ENCODE peak calls at places on chromosomes 12 and 14, in four cellular contexts. Y is CD4-positive, alpha-beta memory T cell; W is mucosa of descending colon; Z is GM12878. S is an unnamed sample.

GRCh38 chr12:22728989-22729388 is 104.0 kb downstream of the ETNK1 start:
- DNase-seq in Y (no peak), W (no peak), Z (no peak), S (no peak)

GRCh38 chr12:49687941-49688340 is 19.3 kb downstream of the FMNL3 start:
- DNase-seq in Y (no peak), W (no peak), Z (no peak), S (no peak)

GRCh38 chr12:45695035-45695434 is 34.5 kb upstream of the ARID2 start:
- DNase-seq in Y (no peak), W (no peak), Z (no peak), S (no peak)

GRCh38 chr12:54984602-54985376 is at the start of gene TESPA1:
- DNase-seq in Y (peak; percentile 86), W (peak; percentile 88), Z (peak; percentile 90), S (no peak)

GRCh38 chr14:29858299-29858698 is 69.3 kb downstream of the PRKD1 start:
- DNase-seq in Y (no peak), W (no peak), Z (peak; percentile 45), S (no peak)

GRCh38 chr12:107319536-107320030 is 226.2 kb upstream of the CRY1 start:
- DNase-seq in Y (peak; percentile 38), W (no peak), Z (no peak), S (no peak)

GRCh38 chr12:51886021-51886710 is 1.7 kb upstream of the ANKRD33 start:
- DNase-seq in Y (peak; percentile 41), W (no peak), Z (no peak), S (peak; percentile 46)

GRCh38 chr12:53781218-53781801 is 29.5 kb upstream of the CISTR start:
- DNase-seq in Y (no peak), W (no peak), Z (no peak), S (no peak)

GRCh38 chr14:105086833-105087307 is 21.6 kb upstream of the GPR132 start:
- DNase-seq in Y (peak; percentile 87), W (peak; percentile 85), Z (no peak), S (peak; percentile 73)

GRCh38 chr14:104140463-104141331 is 2.3 kb downstream of the KIF26A start:
- DNase-seq in Y (no peak), W (peak; percentile 27), Z (no peak), S (no peak)

DNA sequence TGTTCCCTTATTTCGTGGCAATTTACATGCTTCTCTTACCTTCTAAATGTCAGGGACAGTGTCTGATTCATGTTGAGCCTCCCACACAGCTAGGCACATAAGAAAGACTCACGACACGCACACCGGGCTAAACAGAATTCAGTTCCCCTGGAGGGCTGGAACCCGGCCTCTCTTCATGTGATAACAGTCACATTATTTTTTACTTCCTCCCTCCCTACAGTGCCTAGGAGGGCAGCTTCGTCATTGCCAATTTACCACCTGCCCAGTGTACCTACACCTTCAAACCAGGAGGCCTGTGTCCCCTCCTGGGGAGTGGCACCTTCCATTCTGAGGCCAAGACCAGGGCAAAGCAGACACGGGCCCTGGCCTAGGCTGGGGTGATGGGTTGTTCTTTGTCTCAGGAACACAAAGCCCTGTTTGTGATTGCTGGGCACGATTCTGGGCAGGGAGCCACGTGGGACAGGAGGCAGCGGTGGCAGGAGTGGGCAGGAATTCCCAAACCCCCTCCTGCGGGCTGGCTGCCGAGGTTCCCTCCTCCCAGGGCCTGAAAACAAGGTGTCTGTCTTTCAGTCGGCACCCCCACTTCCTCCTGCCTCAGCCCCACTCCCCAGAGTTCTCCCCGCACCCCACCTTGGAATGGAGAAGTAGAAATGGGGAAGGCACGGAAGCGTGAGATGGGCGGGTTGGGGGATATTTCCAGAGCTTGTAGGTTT is 6.8 kb upstream of the RASAL1 start:
- DNase-seq in Y (no peak), W (peak; percentile 79), Z (no peak), S (no peak)
- H3K4me1 ChIP-seq in Y (no peaks in the 10 kb centered on the region), W (peaks cover 4% of the 10 kb centered on the region), Z (no peaks in the 10 kb centered on the region), S (peaks cover 5% of the 10 kb centered on the region)

GRCh38 chr12:10719482-10719881 is 3.6 kb downstream of the YBX3 start:
- DNase-seq in Y (no peak), W (no peak), Z (no peak), S (no peak)
- H3K4me1 ChIP-seq in Y (peaks cover 30% of the 10 kb centered on the region), W (peaks cover 39% of the 10 kb centered on the region), Z (peaks cover 3% of the 10 kb centered on the region), S (peaks cover 62% of the 10 kb centered on the region)

GRCh38 chr14:77143071-77143470 is 1.5 kb upstream of the ZDHHC22 start:
- DNase-seq in Y (no peak), W (no peak), Z (no peak), S (no peak)
- H3K4me1 ChIP-seq in Y (peaks cover 20% of the 10 kb centered on the region), W (peaks cover 8% of the 10 kb centered on the region), Z (no peaks in the 10 kb centered on the region), S (no peaks in the 10 kb centered on the region)

DNA sequence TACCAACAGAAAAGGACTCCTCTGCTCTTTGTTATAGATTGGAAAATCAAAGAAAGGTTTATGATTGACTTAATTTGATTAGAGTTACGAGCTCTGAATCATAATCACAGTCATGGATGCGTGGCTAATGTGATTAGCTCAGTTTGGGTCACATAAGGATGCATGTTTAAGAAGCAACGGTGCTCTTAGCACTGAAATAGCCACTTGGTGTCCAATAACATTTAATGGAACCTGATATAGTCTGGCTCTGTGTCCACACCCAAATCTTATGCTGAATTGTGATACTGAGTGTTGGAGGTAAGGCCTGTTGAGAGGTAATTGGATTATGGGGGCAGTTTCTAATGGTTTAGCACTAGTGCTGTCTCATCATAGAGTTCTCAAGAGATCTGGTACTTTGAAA is 501.6 kb downstream of the SLC6A15 start:
- DNase-seq in Y (no peak), W (no peak), Z (no peak), S (no peak)
- H3K4me1 ChIP-seq in Y (no peaks in the 10 kb centered on the region), W (no peaks in the 10 kb centered on the region), Z (no peaks in the 10 kb centered on the region), S (no peaks in the 10 kb centered on the region)

GRCh38 chr12:123388218-123388947 is 4.5 kb downstream of the KMT5A start:
- DNase-seq in Y (peak; percentile 85), W (peak; percentile 82), Z (peak; percentile 21), S (peak; percentile 49)

GRCh38 chr12:123389560-123390351 is 5.8 kb downstream of the KMT5A start:
- DNase-seq in Y (peak; percentile 30), W (peak; percentile 86), Z (no peak), S (peak; percentile 61)

GRCh38 chr12:123384994-123385376 is 1.1 kb downstream of the KMT5A start:
- DNase-seq in Y (no peak), W (no peak), Z (no peak), S (no peak)

GRCh38 chr12:123388948-123389559 is 5.1 kb downstream of the KMT5A start:
- DNase-seq in Y (no peak), W (no peak), Z (no peak), S (no peak)

DNA sequence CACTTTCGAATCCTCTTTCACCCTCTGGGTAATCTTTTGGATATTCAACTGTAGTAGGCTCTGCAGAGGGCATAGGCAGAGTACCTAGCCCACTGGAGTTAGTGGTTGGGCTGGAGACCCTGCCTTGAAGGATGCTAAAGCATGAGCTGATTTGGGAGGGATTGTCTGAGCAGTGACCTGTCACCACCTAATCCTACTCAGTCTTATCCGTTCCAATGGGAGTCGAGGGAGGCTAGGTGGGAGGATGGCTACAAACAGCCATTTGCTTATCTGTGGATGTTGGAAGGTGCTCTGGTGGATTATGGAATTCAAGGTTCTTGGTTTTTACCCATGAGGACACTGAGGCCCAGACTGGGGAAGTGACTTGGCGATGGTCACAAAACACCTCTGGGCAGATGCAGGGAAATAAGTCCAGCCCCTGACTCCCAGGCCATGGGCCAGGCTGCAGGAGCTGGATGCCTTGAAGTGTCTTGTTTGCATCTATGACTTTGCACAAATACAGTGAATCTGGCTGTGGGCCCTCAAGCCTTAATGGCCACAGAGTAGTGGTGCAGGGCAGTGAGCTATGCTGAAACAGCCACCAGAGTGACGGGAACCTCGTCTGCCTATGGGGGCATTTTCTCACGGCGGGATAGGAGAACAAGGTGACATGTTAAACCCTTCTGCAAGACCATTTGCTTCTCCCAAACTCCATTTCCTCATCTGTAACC is 3.7 kb downstream of the KMT5A start:
- DNase-seq in Y (no peak), W (no peak), Z (no peak), S (no peak)
- H3K4me1 ChIP-seq in Y (peaks cover 44% of the 10 kb centered on the region), W (peaks cover 28% of the 10 kb centered on the region), Z (peaks cover 20% of the 10 kb centered on the region), S (peaks cover 32% of the 10 kb centered on the region)

DNA sequence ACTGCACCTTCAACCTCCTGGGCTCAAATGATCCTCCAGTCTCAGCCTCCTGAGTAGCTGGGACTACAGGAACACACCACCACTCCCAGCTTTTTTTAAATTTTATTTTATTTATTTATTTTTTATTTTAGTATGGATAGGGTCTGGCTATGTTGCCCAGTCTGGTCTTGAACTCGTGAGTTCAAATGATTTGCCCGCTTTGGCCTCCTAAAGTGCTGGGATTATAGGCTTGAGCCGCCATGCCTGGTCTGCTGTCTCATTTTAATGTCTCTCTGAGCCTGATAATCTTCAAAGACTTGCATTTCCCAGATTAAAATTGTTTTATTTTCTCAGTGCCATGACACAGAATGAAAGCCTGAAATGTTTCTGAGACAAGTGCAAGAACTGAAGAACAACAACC is 1.2 kb upstream of the INHBC start:
- DNase-seq in Y (no peak), W (no peak), Z (no peak), S (no peak)
- H3K4me1 ChIP-seq in Y (peaks cover 21% of the 10 kb centered on the region), W (peaks cover 6% of the 10 kb centered on the region), Z (peaks cover 5% of the 10 kb centered on the region), S (peaks cover 18% of the 10 kb centered on the region)

DNA sequence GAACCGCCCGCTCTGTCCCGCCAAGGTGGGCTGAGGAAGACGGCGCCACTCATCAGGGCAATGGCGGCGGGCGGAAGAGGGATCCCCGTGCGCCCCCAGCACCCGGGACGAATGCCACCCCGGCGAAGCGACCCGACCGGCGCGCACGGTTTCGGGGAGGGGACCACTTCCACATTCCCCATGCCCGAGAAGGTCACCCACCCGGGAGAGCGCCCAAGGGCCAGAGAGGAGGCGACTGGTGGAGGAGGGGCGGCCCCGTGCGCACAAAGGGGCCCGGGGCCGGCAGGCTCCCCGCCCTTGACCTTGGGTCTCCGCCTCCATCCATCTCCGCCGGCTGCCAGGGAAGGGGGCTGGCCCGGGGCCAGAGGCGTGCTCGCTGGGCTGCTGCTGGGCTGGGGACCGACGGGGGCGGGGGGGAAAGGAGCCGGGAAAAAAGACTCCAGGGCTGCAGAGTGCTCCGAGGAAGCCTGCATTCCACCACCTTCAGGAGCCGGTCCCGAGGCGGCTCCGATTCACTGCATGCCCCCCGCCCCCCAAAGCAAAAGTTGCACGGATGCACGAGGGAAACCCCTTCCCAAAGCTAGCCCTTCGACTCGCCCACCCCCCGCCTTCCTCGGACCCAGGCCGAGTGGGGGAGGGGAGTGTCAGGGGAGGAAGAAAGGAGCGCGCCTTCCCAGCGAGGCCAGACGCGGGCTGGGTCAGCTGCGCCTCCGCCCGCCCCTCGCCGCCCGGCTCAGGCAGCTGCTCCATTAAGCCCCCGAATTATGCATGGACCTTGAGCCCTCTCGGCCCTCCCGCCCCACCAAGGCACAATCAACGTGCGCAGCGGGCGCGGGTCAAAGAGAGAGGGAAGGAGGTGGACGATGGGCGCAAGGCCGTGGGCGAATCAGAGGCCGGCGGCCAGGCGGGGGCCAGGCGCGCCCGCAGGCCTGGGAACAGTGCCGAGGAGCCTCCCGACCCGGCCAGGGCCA is 26.2 kb downstream of the BCL11B start:
- DNase-seq in Y (no peak), W (no peak), Z (no peak), S (no peak)
- H3K4me1 ChIP-seq in Y (peaks cover 91% of the 10 kb centered on the region), W (peaks cover 3% of the 10 kb centered on the region), Z (no peaks in the 10 kb centered on the region), S (no peaks in the 10 kb centered on the region)

GRCh38 chr14:22556990-22557623 is 31.9 kb downstream of the DAD1 start:
- DNase-seq in Y (peak; percentile 96), W (peak; percentile 92), Z (no peak), S (peak; percentile 44)

GRCh38 chr14:22553445-22553844 is 35.6 kb downstream of the DAD1 start:
- DNase-seq in Y (no peak), W (no peak), Z (no peak), S (no peak)

GRCh38 chr14:22555573-22556011 is 33.4 kb downstream of the DAD1 start:
- DNase-seq in Y (peak; percentile 56), W (no peak), Z (peak; percentile 84), S (no peak)

GRCh38 chr14:22556021-22556989 is 32.7 kb downstream of the DAD1 start:
- DNase-seq in Y (peak; percentile 100), W (peak; percentile 93), Z (peak; percentile 98), S (peak; percentile 73)

GRCh38 chr14:22554706-22555572 is 34.1 kb downstream of the DAD1 start:
- DNase-seq in Y (peak; percentile 36), W (no peak), Z (no peak), S (no peak)
- H3K4me1 ChIP-seq in Y (peaks cover 97% of the 10 kb centered on the region), W (peaks cover 28% of the 10 kb centered on the region), Z (peaks cover 76% of the 10 kb centered on the region), S (peaks cover 19% of the 10 kb centered on the region)

S was measured in PC-9.